ENCODE peak calls at places on chromosome 10, in ten cellular contexts. Z is activated gamma-delta T cell treated with anti-CD3 and anti-CD28 coated beads, Interleukin-2, amount 50 U/mL, for 16 hours; L is AG04450; F is PC-3; S is SHP77; A is NCI-H2029; M is T-helper 2 cell; X is brain microvascular endothelial cell; E is tibial artery; U is NCI-H2081. C is an unnamed sample.

GRCh38 chr10:78506614-78507013 is 473.0 kb downstream of the RPS24 start:
- DNase-seq in Z (no peak), L (no peak), F (no peak), S (no peak), A (no peak), M (no peak), X (no peak), E (no peak), U (no peak), C (no peak)

GRCh38 chr10:102752934-102753664 is 9.4 kb downstream of the WBP1L start:
- DNase-seq in Z (peak), L (peak), F (peak), S (no peak), A (no peak), M (no peak), X (peak), E (no peak), U (no peak), C (no peak)

GRCh38 chr10:60943372-60944158 is 420 bp downstream of the RHOBTB1 start:
- DNase-seq in Z (no peak), L (no peak), F (peak), S (peak), A (peak), M (no peak), X (peak), E (peak), U (peak), C (no peak)

GRCh38 chr10:21347043-21347799 is 178.3 kb downstream of the SKIDA1 start:
- DNase-seq in Z (no peak), L (no peak), F (peak), S (no peak), A (no peak), M (no peak), X (no peak), E (no peak), U (no peak), C (no peak)

GRCh38 chr10:51937313-51937712 is 237.9 kb upstream of the CSTF2T start:
- DNase-seq in Z (no peak), L (peak), F (no peak), S (no peak), A (no peak), M (no peak), X (no peak), E (no peak), U (no peak), C (no peak)

GRCh38 chr10:86945361-86946214 is 11.8 kb downstream of the MMRN2 start:
- DNase-seq in Z (no peak), L (no peak), F (no peak), S (peak), A (no peak), M (no peak), X (no peak), E (peak), U (no peak), C (no peak)

GRCh38 chr10:3090914-3091313 is 23.6 kb downstream of the PFKP start:
- DNase-seq in Z (no peak), L (no peak), F (peak), S (no peak), A (peak), M (no peak), X (no peak), E (peak), U (no peak), C (no peak)

GRCh38 chr10:71463111-71463510 is 66.4 kb downstream of the CDH23 start:
- DNase-seq in Z (no peak), L (no peak), F (no peak), S (no peak), A (no peak), M (no peak), X (no peak), E (no peak), U (no peak), C (no peak)

GRCh38 chr10:131845505-131846223 is 55.1 kb upstream of the PPP2R2D start:
- DNase-seq in Z (no peak), L (no peak), F (no peak), S (no peak), A (no peak), M (no peak), X (no peak), E (peak), U (no peak), C (no peak)

GRCh38 chr10:133209117-133209516 is 20.9 kb upstream of the UTF1 start:
- DNase-seq in Z (no peak), L (no peak), F (no peak), S (no peak), A (no peak), M (no peak), X (no peak), E (no peak), U (no peak), C (no peak)

GRCh38 chr10:21172774-21173432 is 275.8 kb upstream of the NEBL start:
- DNase-seq in Z (no peak), L (no peak), F (peak), S (peak), A (no peak), M (no peak), X (no peak), E (no peak), U (no peak), C (no peak)

GRCh38 chr10:78211476-78212110 is 177.9 kb downstream of the RPS24 start:
- DNase-seq in Z (no peak), L (peak), F (peak), S (no peak), A (peak), M (no peak), X (peak), E (no peak), U (no peak), C (no peak)

GRCh38 chr10:1400129-1400865 is 337.0 kb downstream of the ADARB2 start:
- DNase-seq in Z (no peak), L (no peak), F (no peak), S (no peak), A (no peak), M (no peak), X (no peak), E (no peak), U (no peak), C (no peak)

GRCh38 chr10:114073787-114074186 is 30.1 kb downstream of the ADRB1 start:
- DNase-seq in Z (peak), L (no peak), F (no peak), S (no peak), A (no peak), M (no peak), X (no peak), E (no peak), U (no peak), C (peak)

GRCh38 chr10:133474833-133475734 is 21.3 kb downstream of the SCART1 start:
- DNase-seq in Z (peak), L (no peak), F (no peak), S (no peak), A (no peak), M (no peak), X (no peak), E (no peak), U (no peak), C (peak)

GRCh38 chr10:1706711-1707110 is 30.6 kb downstream of the ADARB2 start:
- DNase-seq in Z (no peak), L (no peak), F (no peak), S (no peak), A (no peak), M (no peak), X (no peak), E (no peak), U (no peak), C (peak)

GRCh38 chr10:63702107-63702506 is 180.9 kb downstream of the REEP3 start:
- DNase-seq in Z (no peak), L (no peak), F (no peak), S (peak), A (peak), M (no peak), X (no peak), E (no peak), U (peak), C (no peak)

GRCh38 chr10:6423004-6423403 is 157.1 kb downstream of the PRKCQ start:
- DNase-seq in Z (no peak), L (no peak), F (no peak), S (no peak), A (no peak), M (no peak), X (no peak), E (no peak), U (no peak), C (no peak)

GRCh38 chr10:96912405-96912804 is 80.3 kb downstream of the LCOR start:
- DNase-seq in Z (no peak), L (no peak), F (no peak), S (no peak), A (no peak), M (no peak), X (no peak), E (no peak), U (no peak), C (no peak)

GRCh38 chr10:116038259-116038658 is 234.7 kb downstream of the GFRA1 start:
- DNase-seq in Z (no peak), L (no peak), F (no peak), S (no peak), A (no peak), M (no peak), X (peak), E (peak), U (no peak), C (no peak)